ENCODE peak calls at places on chromosome 11, in seven cellular contexts. One of them, this sample, is unnamed.

GRCh38 chr11:117980716-117981115 is 5.5 kb upstream of the IL10RA start:
- DNase-seq in IMR-90: no peak
- DNase-seq in prostate gland: no peak
- DNase-seq in lower lobe of right lung: no peak
- DNase-seq in CD4-positive, CD25-positive, alpha-beta regulatory T cell: no peak
- DNase-seq in upper lobe of right lung: no peak
- DNase-seq in fibroblast of lung: no peak
- DNase-seq in this sample: no peak

GRCh38 chr11:86660011-86660595 is 12.3 kb downstream of the ME3 start:
- DNase-seq in IMR-90: peak; percentile 77
- DNase-seq in prostate gland: no peak
- DNase-seq in lower lobe of right lung: no peak
- DNase-seq in CD4-positive, CD25-positive, alpha-beta regulatory T cell: no peak
- DNase-seq in upper lobe of right lung: no peak
- DNase-seq in fibroblast of lung: peak; percentile 84
- DNase-seq in this sample: no peak

GRCh38 chr11:72229925-72230763 is 5.6 kb downstream of the INPPL1 start:
- DNase-seq in IMR-90: no peak
- DNase-seq in prostate gland: no peak
- DNase-seq in lower lobe of right lung: no peak
- DNase-seq in CD4-positive, CD25-positive, alpha-beta regulatory T cell: no peak
- DNase-seq in upper lobe of right lung: peak; percentile 54
- DNase-seq in fibroblast of lung: no peak
- DNase-seq in this sample: no peak

GRCh38 chr11:8290122-8290810 is 26.6 kb upstream of the LMO1 start:
- DNase-seq in IMR-90: no peak
- DNase-seq in prostate gland: no peak
- DNase-seq in lower lobe of right lung: no peak
- DNase-seq in CD4-positive, CD25-positive, alpha-beta regulatory T cell: no peak
- DNase-seq in upper lobe of right lung: no peak
- DNase-seq in fibroblast of lung: no peak
- DNase-seq in this sample: no peak

GRCh38 chr11:36095716-36096115 is 151.9 kb downstream of the LDLRAD3 start:
- DNase-seq in IMR-90: no peak
- DNase-seq in prostate gland: no peak
- DNase-seq in lower lobe of right lung: no peak
- DNase-seq in CD4-positive, CD25-positive, alpha-beta regulatory T cell: no peak
- DNase-seq in upper lobe of right lung: no peak
- DNase-seq in fibroblast of lung: peak; percentile 79
- DNase-seq in this sample: no peak

GRCh38 chr11:69007978-69008381 is 5.1 kb downstream of the MRGPRF start:
- DNase-seq in IMR-90: peak; percentile 71
- DNase-seq in prostate gland: no peak
- DNase-seq in lower lobe of right lung: peak; percentile 37
- DNase-seq in CD4-positive, CD25-positive, alpha-beta regulatory T cell: no peak
- DNase-seq in upper lobe of right lung: peak; percentile 56
- DNase-seq in fibroblast of lung: peak; percentile 33
- DNase-seq in this sample: peak; percentile 39

GRCh38 chr11:116580828-116581227 is 192.0 kb downstream of the BUD13 start:
- DNase-seq in IMR-90: no peak
- DNase-seq in prostate gland: no peak
- DNase-seq in lower lobe of right lung: no peak
- DNase-seq in CD4-positive, CD25-positive, alpha-beta regulatory T cell: no peak
- DNase-seq in upper lobe of right lung: no peak
- DNase-seq in fibroblast of lung: no peak
- DNase-seq in this sample: no peak

GRCh38 chr11:86888164-86888977 is 66.8 kb downstream of the FZD4 start:
- DNase-seq in IMR-90: peak; percentile 79
- DNase-seq in prostate gland: no peak
- DNase-seq in lower lobe of right lung: no peak
- DNase-seq in CD4-positive, CD25-positive, alpha-beta regulatory T cell: no peak
- DNase-seq in upper lobe of right lung: no peak
- DNase-seq in fibroblast of lung: peak; percentile 92
- DNase-seq in this sample: no peak

GRCh38 chr11:121615506-121615905 is 162.7 kb upstream of the SORL1-AS1 start:
- DNase-seq in IMR-90: peak; percentile 82
- DNase-seq in prostate gland: no peak
- DNase-seq in lower lobe of right lung: no peak
- DNase-seq in CD4-positive, CD25-positive, alpha-beta regulatory T cell: no peak
- DNase-seq in upper lobe of right lung: no peak
- DNase-seq in fibroblast of lung: peak; percentile 73
- DNase-seq in this sample: no peak

GRCh38 chr11:3169235-3169951 is 4.3 kb upstream of the OSBPL5 start:
- DNase-seq in IMR-90: peak; percentile 73
- DNase-seq in prostate gland: no peak
- DNase-seq in lower lobe of right lung: peak; percentile 55
- DNase-seq in CD4-positive, CD25-positive, alpha-beta regulatory T cell: peak; percentile 7
- DNase-seq in upper lobe of right lung: peak; percentile 73
- DNase-seq in fibroblast of lung: peak; percentile 75
- DNase-seq in this sample: peak; percentile 80

GRCh38 chr11:126231725-126232459 is 20.3 kb downstream of the FAM118B start:
- DNase-seq in IMR-90: peak; percentile 66
- DNase-seq in prostate gland: peak; percentile 18
- DNase-seq in lower lobe of right lung: no peak
- DNase-seq in CD4-positive, CD25-positive, alpha-beta regulatory T cell: no peak
- DNase-seq in upper lobe of right lung: no peak
- DNase-seq in fibroblast of lung: peak; percentile 59
- DNase-seq in this sample: no peak

GRCh38 chr11:61985863-61986262 is 18.4 kb upstream of the FTH1 start:
- DNase-seq in IMR-90: no peak
- DNase-seq in prostate gland: no peak
- DNase-seq in lower lobe of right lung: no peak
- DNase-seq in CD4-positive, CD25-positive, alpha-beta regulatory T cell: no peak
- DNase-seq in upper lobe of right lung: peak; percentile 27
- DNase-seq in fibroblast of lung: no peak
- DNase-seq in this sample: no peak

GRCh38 chr11:95231881-95232605 is 1.0 kb upstream of the SESN3 start:
- DNase-seq in IMR-90: no peak
- DNase-seq in prostate gland: peak; percentile 46
- DNase-seq in lower lobe of right lung: peak; percentile 80
- DNase-seq in CD4-positive, CD25-positive, alpha-beta regulatory T cell: peak; percentile 85
- DNase-seq in upper lobe of right lung: peak; percentile 80
- DNase-seq in fibroblast of lung: peak; percentile 78
- DNase-seq in this sample: peak; percentile 90

GRCh38 chr11:132911186-132911585 is 621.1 kb downstream of the OPCML start:
- DNase-seq in IMR-90: peak; percentile 58
- DNase-seq in prostate gland: no peak
- DNase-seq in lower lobe of right lung: no peak
- DNase-seq in CD4-positive, CD25-positive, alpha-beta regulatory T cell: no peak
- DNase-seq in upper lobe of right lung: no peak
- DNase-seq in fibroblast of lung: peak; percentile 90
- DNase-seq in this sample: no peak

GRCh38 chr11:20458905-20459632 is 71.6 kb downstream of the PRMT3 start:
- DNase-seq in IMR-90: no peak
- DNase-seq in prostate gland: no peak
- DNase-seq in lower lobe of right lung: no peak
- DNase-seq in CD4-positive, CD25-positive, alpha-beta regulatory T cell: no peak
- DNase-seq in upper lobe of right lung: no peak
- DNase-seq in fibroblast of lung: no peak
- DNase-seq in this sample: no peak

GRCh38 chr11:67022961-67023956 is at the start of gene SYT12:
- DNase-seq in IMR-90: no peak
- DNase-seq in prostate gland: no peak
- DNase-seq in lower lobe of right lung: no peak
- DNase-seq in CD4-positive, CD25-positive, alpha-beta regulatory T cell: peak; percentile 9
- DNase-seq in upper lobe of right lung: no peak
- DNase-seq in fibroblast of lung: peak; percentile 45
- DNase-seq in this sample: no peak

GRCh38 chr11:105609341-105609781 is 512 bp upstream of the GRIA4 start:
- DNase-seq in IMR-90: peak; percentile 17
- DNase-seq in prostate gland: no peak
- DNase-seq in lower lobe of right lung: no peak
- DNase-seq in CD4-positive, CD25-positive, alpha-beta regulatory T cell: peak; percentile 16
- DNase-seq in upper lobe of right lung: no peak
- DNase-seq in fibroblast of lung: no peak
- DNase-seq in this sample: no peak

GRCh38 chr11:124640660-124641059 is 18.0 kb downstream of the TBRG1 start:
- DNase-seq in IMR-90: no peak
- DNase-seq in prostate gland: no peak
- DNase-seq in lower lobe of right lung: no peak
- DNase-seq in CD4-positive, CD25-positive, alpha-beta regulatory T cell: no peak
- DNase-seq in upper lobe of right lung: no peak
- DNase-seq in fibroblast of lung: no peak
- DNase-seq in this sample: no peak

GRCh38 chr11:110433393-110434333 is 3.9 kb downstream of the FDX1 start:
- DNase-seq in IMR-90: peak; percentile 42
- DNase-seq in prostate gland: no peak
- DNase-seq in lower lobe of right lung: no peak
- DNase-seq in CD4-positive, CD25-positive, alpha-beta regulatory T cell: peak; percentile 53
- DNase-seq in upper lobe of right lung: no peak
- DNase-seq in fibroblast of lung: peak; percentile 19
- DNase-seq in this sample: no peak

GRCh38 chr11:30499940-30500339 is 86.2 kb downstream of the MPPED2 start:
- DNase-seq in IMR-90: no peak
- DNase-seq in prostate gland: no peak
- DNase-seq in lower lobe of right lung: no peak
- DNase-seq in CD4-positive, CD25-positive, alpha-beta regulatory T cell: no peak
- DNase-seq in upper lobe of right lung: no peak
- DNase-seq in fibroblast of lung: no peak
- DNase-seq in this sample: no peak

GRCh38 chr11:130124096-130124495 is 35.5 kb upstream of the ST14 start:
- DNase-seq in IMR-90: peak; percentile 89
- DNase-seq in prostate gland: no peak
- DNase-seq in lower lobe of right lung: peak; percentile 91
- DNase-seq in CD4-positive, CD25-positive, alpha-beta regulatory T cell: no peak
- DNase-seq in upper lobe of right lung: peak; percentile 90
- DNase-seq in fibroblast of lung: peak; percentile 82
- DNase-seq in this sample: peak; percentile 90

GRCh38 chr11:19524171-19524671 is 188.4 kb upstream of the NAV2 start:
- DNase-seq in IMR-90: peak; percentile 8
- DNase-seq in prostate gland: no peak
- DNase-seq in lower lobe of right lung: no peak
- DNase-seq in CD4-positive, CD25-positive, alpha-beta regulatory T cell: no peak
- DNase-seq in upper lobe of right lung: no peak
- DNase-seq in fibroblast of lung: no peak
- DNase-seq in this sample: no peak

GRCh38 chr11:65903068-65903481 is 2.9 kb upstream of the FOSL1 start:
- DNase-seq in IMR-90: peak; percentile 91
- DNase-seq in prostate gland: no peak
- DNase-seq in lower lobe of right lung: no peak
- DNase-seq in CD4-positive, CD25-positive, alpha-beta regulatory T cell: no peak
- DNase-seq in upper lobe of right lung: no peak
- DNase-seq in fibroblast of lung: peak; percentile 90
- DNase-seq in this sample: no peak

DNA sequence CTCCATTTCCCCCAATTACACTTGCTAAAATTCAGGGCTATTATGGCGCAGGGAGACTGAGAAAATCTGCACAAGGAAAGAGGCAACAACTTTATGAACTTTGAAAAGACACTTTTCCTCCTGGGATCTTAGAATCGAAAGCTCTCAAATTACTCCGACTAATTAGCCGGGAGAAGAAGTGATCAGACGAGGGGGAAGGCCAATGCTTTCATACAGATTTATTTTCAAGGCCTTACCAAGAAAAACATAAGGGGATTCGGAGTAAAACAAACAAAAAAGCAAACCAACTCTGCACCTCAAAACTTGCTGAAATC is 1.6 kb downstream of the PAX6 start:
- DNase-seq in IMR-90: no peak
- DNase-seq in prostate gland: no peak
- DNase-seq in lower lobe of right lung: no peak
- DNase-seq in CD4-positive, CD25-positive, alpha-beta regulatory T cell: no peak
- DNase-seq in upper lobe of right lung: no peak
- DNase-seq in fibroblast of lung: peak; percentile 23
- DNase-seq in this sample: no peak
- H3K4me3 ChIP-seq in IMR-90: no peak overlapping the region
- H3K4me3 ChIP-seq in prostate gland: no peak overlapping the region
- H3K4me3 ChIP-seq in lower lobe of right lung: no peak overlapping the region
- H3K4me3 ChIP-seq in CD4-positive, CD25-positive, alpha-beta regulatory T cell: no peak overlapping the region
- H3K4me3 ChIP-seq in upper lobe of right lung: no peak overlapping the region
- H3K4me3 ChIP-seq in fibroblast of lung: peak overlapping the region; percentile 53
- H3K4me3 ChIP-seq in this sample: no peak overlapping the region

GRCh38 chr11:33016654-33017053 is 976 bp downstream of the DEPDC7 start:
- DNase-seq in IMR-90: no peak
- DNase-seq in prostate gland: no peak
- DNase-seq in lower lobe of right lung: no peak
- DNase-seq in CD4-positive, CD25-positive, alpha-beta regulatory T cell: no peak
- DNase-seq in upper lobe of right lung: no peak
- DNase-seq in fibroblast of lung: no peak
- DNase-seq in this sample: no peak

GRCh38 chr11:33015621-33016551 is at the start of gene DEPDC7:
- DNase-seq in IMR-90: peak; percentile 82
- DNase-seq in prostate gland: peak; percentile 68
- DNase-seq in lower lobe of right lung: peak; percentile 89
- DNase-seq in CD4-positive, CD25-positive, alpha-beta regulatory T cell: peak; percentile 78
- DNase-seq in upper lobe of right lung: peak; percentile 91
- DNase-seq in fibroblast of lung: peak; percentile 84
- DNase-seq in this sample: peak; percentile 84

GRCh38 chr11:33018005-33018404 is 2.3 kb downstream of the DEPDC7 start:
- DNase-seq in IMR-90: no peak
- DNase-seq in prostate gland: no peak
- DNase-seq in lower lobe of right lung: no peak
- DNase-seq in CD4-positive, CD25-positive, alpha-beta regulatory T cell: no peak
- DNase-seq in upper lobe of right lung: no peak
- DNase-seq in fibroblast of lung: no peak
- DNase-seq in this sample: no peak

GRCh38 chr11:33017478-33017877 is 1.8 kb downstream of the DEPDC7 start:
- DNase-seq in IMR-90: no peak
- DNase-seq in prostate gland: no peak
- DNase-seq in lower lobe of right lung: no peak
- DNase-seq in CD4-positive, CD25-positive, alpha-beta regulatory T cell: no peak
- DNase-seq in upper lobe of right lung: no peak
- DNase-seq in fibroblast of lung: no peak
- DNase-seq in this sample: no peak

DNA sequence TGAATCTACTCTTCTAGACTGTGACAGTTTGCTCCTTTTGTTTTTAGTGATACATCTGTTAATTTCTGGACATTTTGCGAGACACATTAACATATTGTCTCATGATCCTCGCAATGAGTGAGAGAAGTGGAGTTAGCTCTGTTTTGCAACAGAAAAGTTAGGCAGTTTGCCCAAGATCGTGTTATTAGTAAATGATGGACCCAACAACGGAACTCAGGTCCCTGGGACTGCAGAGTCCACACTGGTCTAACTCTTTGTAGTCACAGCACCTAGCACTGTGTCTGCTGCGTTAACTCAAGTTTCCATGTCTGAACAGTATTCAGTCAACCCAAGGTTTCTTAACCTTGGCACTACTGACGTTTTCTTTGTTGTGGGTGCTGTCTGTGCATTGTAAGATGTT is 3.2 kb downstream of the DEPDC7 start:
- DNase-seq in IMR-90: no peak
- DNase-seq in prostate gland: no peak
- DNase-seq in lower lobe of right lung: no peak
- DNase-seq in CD4-positive, CD25-positive, alpha-beta regulatory T cell: no peak
- DNase-seq in upper lobe of right lung: no peak
- DNase-seq in fibroblast of lung: no peak
- DNase-seq in this sample: no peak
- H3K27ac ChIP-seq in IMR-90: no peak overlapping the region
- H3K27ac ChIP-seq in prostate gland: no peak overlapping the region
- H3K27ac ChIP-seq in lower lobe of right lung: no peak overlapping the region
- H3K27ac ChIP-seq in CD4-positive, CD25-positive, alpha-beta regulatory T cell: no peak overlapping the region
- H3K27ac ChIP-seq in upper lobe of right lung: no peak overlapping the region
- H3K27ac ChIP-seq in fibroblast of lung: no peak overlapping the region
- H3K27ac ChIP-seq in this sample: no peak overlapping the region

GRCh38 chr11:33723238-33723881 is 12.9 kb downstream of the CD59 start:
- DNase-seq in IMR-90: peak; percentile 96
- DNase-seq in prostate gland: no peak
- DNase-seq in lower lobe of right lung: no peak
- DNase-seq in CD4-positive, CD25-positive, alpha-beta regulatory T cell: no peak
- DNase-seq in upper lobe of right lung: no peak
- DNase-seq in fibroblast of lung: peak; percentile 92
- DNase-seq in this sample: no peak
- H3K4me3 ChIP-seq in IMR-90: no peak overlapping the region
- H3K4me3 ChIP-seq in prostate gland: no peak overlapping the region
- H3K4me3 ChIP-seq in lower lobe of right lung: no peak overlapping the region
- H3K4me3 ChIP-seq in CD4-positive, CD25-positive, alpha-beta regulatory T cell: no peak overlapping the region
- H3K4me3 ChIP-seq in upper lobe of right lung: no peak overlapping the region
- H3K4me3 ChIP-seq in fibroblast of lung: peak overlapping the region; percentile 2
- H3K4me3 ChIP-seq in this sample: no peak overlapping the region

GRCh38 chr11:46736615-46737014 is 17.6 kb downstream of the F2 start:
- DNase-seq in IMR-90: no peak
- DNase-seq in prostate gland: no peak
- DNase-seq in lower lobe of right lung: no peak
- DNase-seq in CD4-positive, CD25-positive, alpha-beta regulatory T cell: no peak
- DNase-seq in upper lobe of right lung: no peak
- DNase-seq in fibroblast of lung: no peak
- DNase-seq in this sample: no peak
- H3K27ac ChIP-seq in IMR-90: no peak overlapping the region
- H3K27ac ChIP-seq in prostate gland: no peak overlapping the region
- H3K27ac ChIP-seq in lower lobe of right lung: no peak overlapping the region
- H3K27ac ChIP-seq in CD4-positive, CD25-positive, alpha-beta regulatory T cell: no peak overlapping the region
- H3K27ac ChIP-seq in upper lobe of right lung: no peak overlapping the region
- H3K27ac ChIP-seq in fibroblast of lung: no peak overlapping the region
- H3K27ac ChIP-seq in this sample: no peak overlapping the region

This sample was measured in left lung.